ENCODE peak calls at places on chromosomes 6 and 20, in seven cellular contexts. One of them, this sample, is unnamed.

GRCh38 chr6:628772-629171 is 28.1 kb downstream of the HUS1B start:
- DNase-seq in epithelial cell of esophagus: no peak
- DNase-seq in stomach: no peak
- DNase-seq in fibroblast of mammary gland: no peak
- DNase-seq in spleen: no peak
- DNase-seq in foreskin fibroblast: no peak
- DNase-seq in aorta: no peak
- DNase-seq in this sample: no peak

GRCh38 chr6:45608252-45608911 is 230.6 kb upstream of the SUPT3H start:
- DNase-seq in aorta: no peak
- DNase-seq in epithelial cell of esophagus: peak; percentile 51
- DNase-seq in foreskin fibroblast: peak; percentile 66
- DNase-seq in spleen: no peak
- DNase-seq in fibroblast of mammary gland: peak; percentile 69
- DNase-seq in stomach: no peak
- DNase-seq in this sample: no peak

GRCh38 chr20:24643731-24644130 is 174.3 kb downstream of the SYNDIG1 start:
- DNase-seq in stomach: no peak
- DNase-seq in fibroblast of mammary gland: peak; percentile 61
- DNase-seq in foreskin fibroblast: peak; percentile 33
- DNase-seq in spleen: no peak
- DNase-seq in aorta: no peak
- DNase-seq in epithelial cell of esophagus: no peak
- DNase-seq in this sample: no peak

GRCh38 chr20:6040958-6041807 is 12.7 kb downstream of the LRRN4 start:
- DNase-seq in aorta: no peak
- DNase-seq in foreskin fibroblast: no peak
- DNase-seq in epithelial cell of esophagus: no peak
- DNase-seq in fibroblast of mammary gland: no peak
- DNase-seq in spleen: no peak
- DNase-seq in stomach: no peak
- DNase-seq in this sample: no peak

GRCh38 chr20:46178891-46179290 is 60.8 kb downstream of the CD40 start:
- DNase-seq in fibroblast of mammary gland: no peak
- DNase-seq in stomach: no peak
- DNase-seq in spleen: no peak
- DNase-seq in aorta: no peak
- DNase-seq in foreskin fibroblast: no peak
- DNase-seq in epithelial cell of esophagus: no peak
- DNase-seq in this sample: no peak

GRCh38 chr6:46998436-46999017 is 43.6 kb downstream of the ADGRF1 start:
- DNase-seq in foreskin fibroblast: no peak
- DNase-seq in spleen: no peak
- DNase-seq in epithelial cell of esophagus: no peak
- DNase-seq in stomach: no peak
- DNase-seq in fibroblast of mammary gland: no peak
- DNase-seq in aorta: no peak
- DNase-seq in this sample: no peak

GRCh38 chr6:168156742-168157265 is 77.8 kb upstream of the FRMD1 start:
- DNase-seq in foreskin fibroblast: no peak
- DNase-seq in stomach: no peak
- DNase-seq in spleen: no peak
- DNase-seq in fibroblast of mammary gland: no peak
- DNase-seq in epithelial cell of esophagus: no peak
- DNase-seq in aorta: no peak
- DNase-seq in this sample: peak; percentile 65

GRCh38 chr20:2402271-2402980 is 21.7 kb downstream of the TGM6 start:
- DNase-seq in stomach: no peak
- DNase-seq in aorta: no peak
- DNase-seq in fibroblast of mammary gland: peak; percentile 42
- DNase-seq in foreskin fibroblast: peak; percentile 46
- DNase-seq in epithelial cell of esophagus: peak; percentile 89
- DNase-seq in spleen: no peak
- DNase-seq in this sample: peak; percentile 11

DNA sequence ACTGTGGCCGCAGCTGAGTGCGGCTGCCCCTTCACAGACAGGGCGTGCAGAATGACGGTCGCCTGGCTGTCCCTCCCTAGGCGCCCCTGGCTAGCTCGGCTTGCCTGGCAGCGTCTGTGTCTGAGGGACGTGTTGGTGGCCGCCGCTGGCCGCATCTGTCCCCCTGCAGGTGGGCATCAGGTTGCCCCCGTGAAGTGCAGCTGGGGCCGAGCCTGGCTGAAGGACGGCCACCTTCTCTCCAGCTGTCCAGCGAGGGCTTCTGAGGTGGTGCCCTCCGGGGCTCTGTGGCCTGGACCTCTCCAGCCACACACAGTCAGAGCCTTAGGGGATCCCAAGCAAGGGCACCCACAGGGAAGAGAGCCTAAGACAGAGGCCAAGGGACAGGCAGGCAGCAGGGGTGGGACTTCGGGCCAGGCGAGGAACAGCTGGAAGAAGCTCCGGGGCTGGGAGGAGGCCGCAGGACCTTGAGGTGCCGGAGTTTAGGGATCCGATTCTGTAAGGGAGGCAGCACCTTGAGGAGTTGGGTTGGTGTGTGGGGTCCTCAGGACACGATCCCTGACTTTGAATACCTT is 89.0 kb upstream of the EPB41L1 start:
- DNase-seq in aorta: no peak
- DNase-seq in stomach: no peak
- DNase-seq in foreskin fibroblast: no peak
- DNase-seq in fibroblast of mammary gland: no peak
- DNase-seq in spleen: no peak
- DNase-seq in epithelial cell of esophagus: no peak
- DNase-seq in this sample: no peak
- H3K4me3 ChIP-seq in aorta: no peak overlapping the region
- H3K4me3 ChIP-seq in stomach: peak overlapping the region; percentile 82
- H3K4me3 ChIP-seq in foreskin fibroblast: peak overlapping the region; percentile 61
- H3K4me3 ChIP-seq in fibroblast of mammary gland: peak overlapping the region; percentile 62
- H3K4me3 ChIP-seq in spleen: peak overlapping the region; percentile 56
- H3K4me3 ChIP-seq in epithelial cell of esophagus: peak overlapping the region; percentile 62
- H3K4me3 ChIP-seq in this sample: peak overlapping the region; percentile 80

GRCh38 chr6:159422041-159422984 is 253.1 kb downstream of the FNDC1 start:
- DNase-seq in foreskin fibroblast: no peak
- DNase-seq in fibroblast of mammary gland: no peak
- DNase-seq in aorta: peak; percentile 71
- DNase-seq in epithelial cell of esophagus: no peak
- DNase-seq in spleen: no peak
- DNase-seq in stomach: no peak
- DNase-seq in this sample: no peak
- H3K4me3 ChIP-seq in foreskin fibroblast: no peak overlapping the region
- H3K4me3 ChIP-seq in fibroblast of mammary gland: no peak overlapping the region
- H3K4me3 ChIP-seq in aorta: no peak overlapping the region
- H3K4me3 ChIP-seq in epithelial cell of esophagus: no peak overlapping the region
- H3K4me3 ChIP-seq in spleen: no peak overlapping the region
- H3K4me3 ChIP-seq in stomach: no peak overlapping the region
- H3K4me3 ChIP-seq in this sample: no peak overlapping the region

DNA sequence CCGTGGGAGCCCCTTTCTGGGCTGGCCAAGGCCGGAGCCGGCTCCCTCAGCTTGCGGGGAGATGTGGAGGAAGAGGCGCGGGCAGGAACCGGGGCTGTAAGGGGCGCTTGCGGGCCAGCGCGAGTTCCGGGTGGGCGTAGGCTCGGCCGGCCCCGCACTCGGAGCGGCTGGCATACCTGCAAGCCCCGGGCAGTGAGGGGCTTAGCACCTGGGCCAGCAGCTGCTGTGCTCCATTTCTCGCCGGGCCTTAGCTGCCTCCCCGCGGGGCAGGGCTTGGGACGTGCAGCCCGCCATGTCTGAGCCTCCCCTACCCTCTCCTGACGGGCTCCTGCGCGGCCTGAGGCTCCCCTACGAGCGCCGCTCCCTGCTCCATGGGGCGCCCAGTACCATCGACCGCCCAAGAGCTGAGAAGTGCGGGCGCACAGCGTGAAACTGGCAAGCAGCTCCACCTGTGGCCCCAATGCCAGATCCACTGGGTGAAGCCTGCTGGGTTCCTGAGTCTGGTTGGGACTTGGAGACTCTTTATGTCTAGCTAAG is 82.8 kb upstream of the E2F3 start:
- DNase-seq in aorta: no peak
- DNase-seq in fibroblast of mammary gland: no peak
- DNase-seq in stomach: no peak
- DNase-seq in foreskin fibroblast: no peak
- DNase-seq in epithelial cell of esophagus: no peak
- DNase-seq in spleen: peak; percentile 88
- DNase-seq in this sample: no peak
- H3K4me3 ChIP-seq in aorta: no peak overlapping the region
- H3K4me3 ChIP-seq in fibroblast of mammary gland: no peak overlapping the region
- H3K4me3 ChIP-seq in stomach: no peak overlapping the region
- H3K4me3 ChIP-seq in foreskin fibroblast: no peak overlapping the region
- H3K4me3 ChIP-seq in epithelial cell of esophagus: no peak overlapping the region
- H3K4me3 ChIP-seq in spleen: no peak overlapping the region
- H3K4me3 ChIP-seq in this sample: no peak overlapping the region

GRCh38 chr6:31822038-31822821 is 5.3 kb upstream of the HSPA1B start:
- DNase-seq in spleen: peak; percentile 87
- DNase-seq in aorta: peak; percentile 93
- DNase-seq in fibroblast of mammary gland: peak; percentile 85
- DNase-seq in stomach: peak; percentile 88
- DNase-seq in epithelial cell of esophagus: peak; percentile 80
- DNase-seq in foreskin fibroblast: peak; percentile 90
- DNase-seq in this sample: peak; percentile 89
- H3K4me3 ChIP-seq in spleen: peak overlapping the region; percentile 48
- H3K4me3 ChIP-seq in aorta: peak overlapping the region; percentile 9
- H3K4me3 ChIP-seq in fibroblast of mammary gland: peak overlapping the region; percentile 63
- H3K4me3 ChIP-seq in stomach: peak overlapping the region; percentile 54
- H3K4me3 ChIP-seq in epithelial cell of esophagus: peak overlapping the region; percentile 56
- H3K4me3 ChIP-seq in foreskin fibroblast: peak overlapping the region; percentile 74
- H3K4me3 ChIP-seq in this sample: peak overlapping the region; percentile 58

GRCh38 chr6:157300436-157300835 is 22.9 kb downstream of the TMEM242 start:
- DNase-seq in spleen: no peak
- DNase-seq in epithelial cell of esophagus: no peak
- DNase-seq in foreskin fibroblast: no peak
- DNase-seq in stomach: no peak
- DNase-seq in fibroblast of mammary gland: no peak
- DNase-seq in aorta: peak; percentile 26
- DNase-seq in this sample: no peak

GRCh38 chr6:157307661-157308060 is 15.7 kb downstream of the TMEM242 start:
- DNase-seq in aorta: no peak
- DNase-seq in fibroblast of mammary gland: no peak
- DNase-seq in epithelial cell of esophagus: no peak
- DNase-seq in foreskin fibroblast: no peak
- DNase-seq in spleen: no peak
- DNase-seq in stomach: no peak
- DNase-seq in this sample: no peak

GRCh38 chr6:157302761-157303160 is 20.6 kb downstream of the TMEM242 start:
- DNase-seq in fibroblast of mammary gland: no peak
- DNase-seq in epithelial cell of esophagus: no peak
- DNase-seq in aorta: no peak
- DNase-seq in foreskin fibroblast: no peak
- DNase-seq in spleen: no peak
- DNase-seq in stomach: no peak
- DNase-seq in this sample: no peak

GRCh38 chr6:157304840-157305675 is 18.3 kb downstream of the TMEM242 start:
- DNase-seq in aorta: no peak
- DNase-seq in spleen: no peak
- DNase-seq in epithelial cell of esophagus: no peak
- DNase-seq in stomach: peak; percentile 44
- DNase-seq in foreskin fibroblast: no peak
- DNase-seq in fibroblast of mammary gland: no peak
- DNase-seq in this sample: peak; percentile 58

GRCh38 chr6:157305676-157306653 is 17.4 kb downstream of the TMEM242 start:
- DNase-seq in fibroblast of mammary gland: no peak
- DNase-seq in aorta: no peak
- DNase-seq in stomach: no peak
- DNase-seq in foreskin fibroblast: no peak
- DNase-seq in spleen: no peak
- DNase-seq in epithelial cell of esophagus: no peak
- DNase-seq in this sample: no peak
- H3K4me3 ChIP-seq in fibroblast of mammary gland: no peak overlapping the region
- H3K4me3 ChIP-seq in aorta: no peak overlapping the region
- H3K4me3 ChIP-seq in stomach: no peak overlapping the region
- H3K4me3 ChIP-seq in foreskin fibroblast: no peak overlapping the region
- H3K4me3 ChIP-seq in spleen: no peak overlapping the region
- H3K4me3 ChIP-seq in epithelial cell of esophagus: no peak overlapping the region
- H3K4me3 ChIP-seq in this sample: no peak overlapping the region

This sample was measured in mesenchymal stem cell.